ENCODE peak calls at places on chromosomes 2 and 18, in eight cellular contexts. One of them, this sample, is unnamed.

GRCh38 chr2:118202707-118203303 is 114.5 kb downstream of the INSIG2 start:
- DNase-seq in HCEC 1CT: peak
- DNase-seq in HEK293T: peak
- DNase-seq in left ventricle myocardium superior: peak
- DNase-seq in ELR: peak
- DNase-seq in anterior cingulate cortex: no peak
- DNase-seq in fibroblast of mammary gland: peak
- DNase-seq in CD8-positive, alpha-beta memory T cell: peak
- DNase-seq in this sample: no peak

GRCh38 chr2:64173156-64174135 is 29.2 kb upstream of the PELI1 start:
- DNase-seq in HCEC 1CT: no peak
- DNase-seq in HEK293T: no peak
- DNase-seq in left ventricle myocardium superior: no peak
- DNase-seq in ELR: no peak
- DNase-seq in anterior cingulate cortex: no peak
- DNase-seq in fibroblast of mammary gland: no peak
- DNase-seq in CD8-positive, alpha-beta memory T cell: no peak
- DNase-seq in this sample: no peak

GRCh38 chr2:45616663-45617411 is 5.8 kb upstream of the SRBD1 start:
- DNase-seq in HCEC 1CT: peak
- DNase-seq in HEK293T: no peak
- DNase-seq in left ventricle myocardium superior: no peak
- DNase-seq in ELR: peak
- DNase-seq in anterior cingulate cortex: no peak
- DNase-seq in fibroblast of mammary gland: peak
- DNase-seq in CD8-positive, alpha-beta memory T cell: no peak
- DNase-seq in this sample: no peak

GRCh38 chr18:35458677-35459441 is 38.9 kb downstream of the INO80C start:
- DNase-seq in HCEC 1CT: peak
- DNase-seq in HEK293T: no peak
- DNase-seq in left ventricle myocardium superior: peak
- DNase-seq in ELR: peak
- DNase-seq in anterior cingulate cortex: no peak
- DNase-seq in fibroblast of mammary gland: peak
- DNase-seq in CD8-positive, alpha-beta memory T cell: no peak
- DNase-seq in this sample: no peak

GRCh38 chr2:178117725-178118124 is 5.5 kb downstream of the RBM45 start:
- DNase-seq in HCEC 1CT: no peak
- DNase-seq in HEK293T: no peak
- DNase-seq in left ventricle myocardium superior: no peak
- DNase-seq in ELR: no peak
- DNase-seq in anterior cingulate cortex: no peak
- DNase-seq in fibroblast of mammary gland: no peak
- DNase-seq in CD8-positive, alpha-beta memory T cell: no peak
- DNase-seq in this sample: no peak

GRCh38 chr2:1581965-1582625 is 162.2 kb downstream of the PXDN start:
- DNase-seq in HCEC 1CT: no peak
- DNase-seq in HEK293T: no peak
- DNase-seq in left ventricle myocardium superior: no peak
- DNase-seq in ELR: peak
- DNase-seq in anterior cingulate cortex: no peak
- DNase-seq in fibroblast of mammary gland: peak
- DNase-seq in CD8-positive, alpha-beta memory T cell: no peak
- DNase-seq in this sample: no peak

GRCh38 chr2:27307545-27308358 is 493 bp downstream of the UCN start:
- DNase-seq in HCEC 1CT: no peak
- DNase-seq in HEK293T: no peak
- DNase-seq in left ventricle myocardium superior: peak
- DNase-seq in ELR: no peak
- DNase-seq in anterior cingulate cortex: no peak
- DNase-seq in fibroblast of mammary gland: no peak
- DNase-seq in CD8-positive, alpha-beta memory T cell: no peak
- DNase-seq in this sample: no peak

GRCh38 chr2:100707016-100707947 is 112.7 kb upstream of the NPAS2 start:
- DNase-seq in HCEC 1CT: no peak
- DNase-seq in HEK293T: no peak
- DNase-seq in left ventricle myocardium superior: no peak
- DNase-seq in ELR: no peak
- DNase-seq in anterior cingulate cortex: no peak
- DNase-seq in fibroblast of mammary gland: no peak
- DNase-seq in CD8-positive, alpha-beta memory T cell: no peak
- DNase-seq in this sample: no peak

GRCh38 chr2:65937379-65938160 is 497.4 kb upstream of the MEIS1 start:
- DNase-seq in HCEC 1CT: no peak
- DNase-seq in HEK293T: no peak
- DNase-seq in left ventricle myocardium superior: no peak
- DNase-seq in ELR: no peak
- DNase-seq in anterior cingulate cortex: no peak
- DNase-seq in fibroblast of mammary gland: peak
- DNase-seq in CD8-positive, alpha-beta memory T cell: no peak
- DNase-seq in this sample: no peak

GRCh38 chr2:133607679-133608078 is 39.4 kb upstream of the NCKAP5 start:
- DNase-seq in HCEC 1CT: peak
- DNase-seq in HEK293T: no peak
- DNase-seq in left ventricle myocardium superior: no peak
- DNase-seq in ELR: peak
- DNase-seq in anterior cingulate cortex: no peak
- DNase-seq in fibroblast of mammary gland: no peak
- DNase-seq in CD8-positive, alpha-beta memory T cell: no peak
- DNase-seq in this sample: no peak

GRCh38 chr2:146651361-146651760 is 1193.5 kb upstream of the ACVR2A start:
- DNase-seq in HCEC 1CT: peak
- DNase-seq in HEK293T: no peak
- DNase-seq in left ventricle myocardium superior: no peak
- DNase-seq in ELR: peak
- DNase-seq in anterior cingulate cortex: no peak
- DNase-seq in fibroblast of mammary gland: peak
- DNase-seq in CD8-positive, alpha-beta memory T cell: no peak
- DNase-seq in this sample: no peak

GRCh38 chr2:219736196-219736595 is 108.8 kb downstream of the SLC4A3 start:
- DNase-seq in HCEC 1CT: peak
- DNase-seq in HEK293T: peak
- DNase-seq in left ventricle myocardium superior: no peak
- DNase-seq in ELR: peak
- DNase-seq in anterior cingulate cortex: no peak
- DNase-seq in fibroblast of mammary gland: peak
- DNase-seq in CD8-positive, alpha-beta memory T cell: no peak
- DNase-seq in this sample: no peak

GRCh38 chr2:107776333-107776732 is 50.4 kb upstream of the RGPD4 start:
- DNase-seq in HCEC 1CT: no peak
- DNase-seq in HEK293T: no peak
- DNase-seq in left ventricle myocardium superior: no peak
- DNase-seq in ELR: no peak
- DNase-seq in anterior cingulate cortex: no peak
- DNase-seq in fibroblast of mammary gland: no peak
- DNase-seq in CD8-positive, alpha-beta memory T cell: no peak
- DNase-seq in this sample: no peak

GRCh38 chr2:9205963-9206948 is at the start of gene ASAP2:
- DNase-seq in HCEC 1CT: peak
- DNase-seq in HEK293T: peak
- DNase-seq in left ventricle myocardium superior: peak
- DNase-seq in ELR: peak
- DNase-seq in anterior cingulate cortex: no peak
- DNase-seq in fibroblast of mammary gland: peak
- DNase-seq in CD8-positive, alpha-beta memory T cell: no peak
- DNase-seq in this sample: no peak

GRCh38 chr2:206887705-206888104 is 51.6 kb upstream of the CPO start:
- DNase-seq in HCEC 1CT: no peak
- DNase-seq in HEK293T: no peak
- DNase-seq in left ventricle myocardium superior: no peak
- DNase-seq in ELR: no peak
- DNase-seq in anterior cingulate cortex: no peak
- DNase-seq in fibroblast of mammary gland: peak
- DNase-seq in CD8-positive, alpha-beta memory T cell: no peak
- DNase-seq in this sample: no peak

GRCh38 chr2:1553671-1554295 is 140.5 kb downstream of the TPO start:
- DNase-seq in HCEC 1CT: peak
- DNase-seq in HEK293T: no peak
- DNase-seq in left ventricle myocardium superior: no peak
- DNase-seq in ELR: peak
- DNase-seq in anterior cingulate cortex: no peak
- DNase-seq in fibroblast of mammary gland: peak
- DNase-seq in CD8-positive, alpha-beta memory T cell: no peak
- DNase-seq in this sample: no peak

GRCh38 chr2:105487142-105488069 is 88.6 kb upstream of the FHL2 start:
- DNase-seq in HCEC 1CT: peak
- DNase-seq in HEK293T: no peak
- DNase-seq in left ventricle myocardium superior: peak
- DNase-seq in ELR: peak
- DNase-seq in anterior cingulate cortex: no peak
- DNase-seq in fibroblast of mammary gland: peak
- DNase-seq in CD8-positive, alpha-beta memory T cell: no peak
- DNase-seq in this sample: no peak

GRCh38 chr2:150387586-150388288 is 99.7 kb downstream of the RND3 start:
- DNase-seq in HCEC 1CT: no peak
- DNase-seq in HEK293T: no peak
- DNase-seq in left ventricle myocardium superior: no peak
- DNase-seq in ELR: no peak
- DNase-seq in anterior cingulate cortex: no peak
- DNase-seq in fibroblast of mammary gland: peak
- DNase-seq in CD8-positive, alpha-beta memory T cell: no peak
- DNase-seq in this sample: no peak

GRCh38 chr2:20212459-20212870 is 12.5 kb downstream of the SDC1 start:
- DNase-seq in HCEC 1CT: no peak
- DNase-seq in HEK293T: peak
- DNase-seq in left ventricle myocardium superior: no peak
- DNase-seq in ELR: no peak
- DNase-seq in anterior cingulate cortex: no peak
- DNase-seq in fibroblast of mammary gland: no peak
- DNase-seq in CD8-positive, alpha-beta memory T cell: no peak
- DNase-seq in this sample: no peak

GRCh38 chr18:73235491-73235890 is 367.7 kb upstream of the NETO1 start:
- DNase-seq in HCEC 1CT: no peak
- DNase-seq in HEK293T: no peak
- DNase-seq in left ventricle myocardium superior: no peak
- DNase-seq in ELR: peak
- DNase-seq in anterior cingulate cortex: no peak
- DNase-seq in fibroblast of mammary gland: peak
- DNase-seq in CD8-positive, alpha-beta memory T cell: no peak
- DNase-seq in this sample: no peak

GRCh38 chr18:58400337-58400885 is 228.5 kb downstream of the ALPK2 start:
- DNase-seq in HCEC 1CT: no peak
- DNase-seq in HEK293T: no peak
- DNase-seq in left ventricle myocardium superior: no peak
- DNase-seq in ELR: no peak
- DNase-seq in anterior cingulate cortex: no peak
- DNase-seq in fibroblast of mammary gland: peak
- DNase-seq in CD8-positive, alpha-beta memory T cell: no peak
- DNase-seq in this sample: no peak

GRCh38 chr2:54770676-54771075 is 47.2 kb downstream of the EML6 start:
- DNase-seq in HCEC 1CT: no peak
- DNase-seq in HEK293T: no peak
- DNase-seq in left ventricle myocardium superior: no peak
- DNase-seq in ELR: peak
- DNase-seq in anterior cingulate cortex: no peak
- DNase-seq in fibroblast of mammary gland: no peak
- DNase-seq in CD8-positive, alpha-beta memory T cell: no peak
- DNase-seq in this sample: no peak

GRCh38 chr18:13290856-13291271 is 72.3 kb downstream of the LDLRAD4 start:
- DNase-seq in HCEC 1CT: no peak
- DNase-seq in HEK293T: no peak
- DNase-seq in left ventricle myocardium superior: no peak
- DNase-seq in ELR: no peak
- DNase-seq in anterior cingulate cortex: no peak
- DNase-seq in fibroblast of mammary gland: no peak
- DNase-seq in CD8-positive, alpha-beta memory T cell: no peak
- DNase-seq in this sample: peak

GRCh38 chr2:230898661-230899091 is 26.4 kb downstream of the GPR55 start:
- DNase-seq in HCEC 1CT: no peak
- DNase-seq in HEK293T: no peak
- DNase-seq in left ventricle myocardium superior: no peak
- DNase-seq in ELR: no peak
- DNase-seq in anterior cingulate cortex: no peak
- DNase-seq in fibroblast of mammary gland: no peak
- DNase-seq in CD8-positive, alpha-beta memory T cell: no peak
- DNase-seq in this sample: no peak

GRCh38 chr2:48199076-48199475 is 292.8 kb upstream of the FBXO11 start:
- DNase-seq in HCEC 1CT: no peak
- DNase-seq in HEK293T: no peak
- DNase-seq in left ventricle myocardium superior: no peak
- DNase-seq in ELR: no peak
- DNase-seq in anterior cingulate cortex: no peak
- DNase-seq in fibroblast of mammary gland: no peak
- DNase-seq in CD8-positive, alpha-beta memory T cell: no peak
- DNase-seq in this sample: no peak

GRCh38 chr2:60867848-60868247 is 13.5 kb upstream of the REL start:
- DNase-seq in HCEC 1CT: no peak
- DNase-seq in HEK293T: no peak
- DNase-seq in left ventricle myocardium superior: no peak
- DNase-seq in ELR: no peak
- DNase-seq in anterior cingulate cortex: no peak
- DNase-seq in fibroblast of mammary gland: no peak
- DNase-seq in CD8-positive, alpha-beta memory T cell: peak
- DNase-seq in this sample: no peak

GRCh38 chr2:128313076-128313836 is 5.4 kb downstream of the HS6ST1 start:
- DNase-seq in HCEC 1CT: no peak
- DNase-seq in HEK293T: no peak
- DNase-seq in left ventricle myocardium superior: peak
- DNase-seq in ELR: peak
- DNase-seq in anterior cingulate cortex: no peak
- DNase-seq in fibroblast of mammary gland: peak
- DNase-seq in CD8-positive, alpha-beta memory T cell: no peak
- DNase-seq in this sample: no peak

GRCh38 chr2:1454346-1454745 is 41.1 kb downstream of the TPO start:
- DNase-seq in HCEC 1CT: no peak
- DNase-seq in HEK293T: no peak
- DNase-seq in left ventricle myocardium superior: no peak
- DNase-seq in ELR: no peak
- DNase-seq in anterior cingulate cortex: no peak
- DNase-seq in fibroblast of mammary gland: no peak
- DNase-seq in CD8-positive, alpha-beta memory T cell: no peak
- DNase-seq in this sample: no peak

GRCh38 chr2:96872591-96873349 is 2.9 kb upstream of the SEMA4C start:
- DNase-seq in HCEC 1CT: no peak
- DNase-seq in HEK293T: no peak
- DNase-seq in left ventricle myocardium superior: no peak
- DNase-seq in ELR: peak
- DNase-seq in anterior cingulate cortex: no peak
- DNase-seq in fibroblast of mammary gland: peak
- DNase-seq in CD8-positive, alpha-beta memory T cell: no peak
- DNase-seq in this sample: no peak

GRCh38 chr2:160510617-160511016 is 17.0 kb upstream of the RBMS1 start:
- DNase-seq in HCEC 1CT: no peak
- DNase-seq in HEK293T: peak
- DNase-seq in left ventricle myocardium superior: no peak
- DNase-seq in ELR: no peak
- DNase-seq in anterior cingulate cortex: no peak
- DNase-seq in fibroblast of mammary gland: peak
- DNase-seq in CD8-positive, alpha-beta memory T cell: no peak
- DNase-seq in this sample: no peak

GRCh38 chr2:198695879-198696278 is 761.9 kb downstream of the SATB2 start:
- DNase-seq in HCEC 1CT: no peak
- DNase-seq in HEK293T: no peak
- DNase-seq in left ventricle myocardium superior: no peak
- DNase-seq in ELR: no peak
- DNase-seq in anterior cingulate cortex: no peak
- DNase-seq in fibroblast of mammary gland: no peak
- DNase-seq in CD8-positive, alpha-beta memory T cell: no peak
- DNase-seq in this sample: no peak

GRCh38 chr2:46976556-46976955 is 61.0 kb upstream of the MCFD2 start:
- DNase-seq in HCEC 1CT: no peak
- DNase-seq in HEK293T: no peak
- DNase-seq in left ventricle myocardium superior: no peak
- DNase-seq in ELR: no peak
- DNase-seq in anterior cingulate cortex: no peak
- DNase-seq in fibroblast of mammary gland: no peak
- DNase-seq in CD8-positive, alpha-beta memory T cell: no peak
- DNase-seq in this sample: no peak

GRCh38 chr2:215269397-215270117 is 42.3 kb upstream of the ATIC start:
- DNase-seq in HCEC 1CT: peak
- DNase-seq in HEK293T: peak
- DNase-seq in left ventricle myocardium superior: peak
- DNase-seq in ELR: peak
- DNase-seq in anterior cingulate cortex: peak
- DNase-seq in fibroblast of mammary gland: peak
- DNase-seq in CD8-positive, alpha-beta memory T cell: peak
- DNase-seq in this sample: no peak

GRCh38 chr2:12416600-12416999 is 300.1 kb upstream of the TRIB2 start:
- DNase-seq in HCEC 1CT: peak
- DNase-seq in HEK293T: no peak
- DNase-seq in left ventricle myocardium superior: peak
- DNase-seq in ELR: peak
- DNase-seq in anterior cingulate cortex: no peak
- DNase-seq in fibroblast of mammary gland: peak
- DNase-seq in CD8-positive, alpha-beta memory T cell: peak
- DNase-seq in this sample: no peak

This sample was measured in cerebellar nuclear complex.